ENCODE peak calls at places on chromosomes 13 and 19, in eight cellular contexts. One of them, this sample, is unnamed.

GRCh38 chr13:33144358-33144784 is 128.1 kb downstream of the KL start:
- DNase-seq in cerebellar cortex: no peak
- DNase-seq in naive thymus-derived CD8-positive, alpha-beta T cell: no peak
- DNase-seq in HFFc6: no peak
- DNase-seq in LoVo: no peak
- DNase-seq in activated naive CD4-positive, alpha-beta T cell treated with anti-CD3 and anti-CD28 coated beads, Interleukin-2, amount 10 ng/mL, durations not matched to agents 7 days and 5 days: no peak
- DNase-seq in BE2C: no peak
- DNase-seq in GM04504: no peak
- DNase-seq in this sample: no peak

GRCh38 chr19:10888421-10888866 is 17.1 kb downstream of the CARM1 start:
- DNase-seq in LoVo: no peak
- DNase-seq in HFFc6: no peak
- DNase-seq in BE2C: no peak
- DNase-seq in naive thymus-derived CD8-positive, alpha-beta T cell: no peak
- DNase-seq in cerebellar cortex: no peak
- DNase-seq in activated naive CD4-positive, alpha-beta T cell treated with anti-CD3 and anti-CD28 coated beads, Interleukin-2, amount 10 ng/mL, durations not matched to agents 7 days and 5 days: no peak
- DNase-seq in GM04504: no peak
- DNase-seq in this sample: no peak

GRCh38 chr13:37595162-37595561 is 3.4 kb downstream of the POSTN start:
- DNase-seq in naive thymus-derived CD8-positive, alpha-beta T cell: no peak
- DNase-seq in cerebellar cortex: no peak
- DNase-seq in activated naive CD4-positive, alpha-beta T cell treated with anti-CD3 and anti-CD28 coated beads, Interleukin-2, amount 10 ng/mL, durations not matched to agents 7 days and 5 days: no peak
- DNase-seq in GM04504: peak; percentile 22
- DNase-seq in LoVo: no peak
- DNase-seq in BE2C: no peak
- DNase-seq in HFFc6: peak; percentile 35
- DNase-seq in this sample: no peak

GRCh38 chr13:105918842-105919741 is 616.4 kb downstream of the EFNB2 start:
- DNase-seq in BE2C: peak; percentile 76
- DNase-seq in GM04504: no peak
- DNase-seq in activated naive CD4-positive, alpha-beta T cell treated with anti-CD3 and anti-CD28 coated beads, Interleukin-2, amount 10 ng/mL, durations not matched to agents 7 days and 5 days: no peak
- DNase-seq in cerebellar cortex: peak; percentile 79
- DNase-seq in HFFc6: peak; percentile 33
- DNase-seq in LoVo: peak; percentile 95
- DNase-seq in naive thymus-derived CD8-positive, alpha-beta T cell: no peak
- DNase-seq in this sample: peak; percentile 97

GRCh38 chr19:47446534-47447469 is 24.9 kb downstream of the SLC8A2 start:
- DNase-seq in HFFc6: no peak
- DNase-seq in GM04504: no peak
- DNase-seq in cerebellar cortex: peak; percentile 73
- DNase-seq in naive thymus-derived CD8-positive, alpha-beta T cell: no peak
- DNase-seq in BE2C: peak; percentile 93
- DNase-seq in LoVo: no peak
- DNase-seq in activated naive CD4-positive, alpha-beta T cell treated with anti-CD3 and anti-CD28 coated beads, Interleukin-2, amount 10 ng/mL, durations not matched to agents 7 days and 5 days: peak; percentile 57
- DNase-seq in this sample: peak; percentile 84

GRCh38 chr19:49954092-49954825 is 6.7 kb downstream of the SIGLEC11 start:
- DNase-seq in activated naive CD4-positive, alpha-beta T cell treated with anti-CD3 and anti-CD28 coated beads, Interleukin-2, amount 10 ng/mL, durations not matched to agents 7 days and 5 days: no peak
- DNase-seq in BE2C: no peak
- DNase-seq in cerebellar cortex: no peak
- DNase-seq in naive thymus-derived CD8-positive, alpha-beta T cell: no peak
- DNase-seq in GM04504: peak; percentile 9
- DNase-seq in LoVo: no peak
- DNase-seq in HFFc6: no peak
- DNase-seq in this sample: no peak

GRCh38 chr19:39360599-39360998 is 18.4 kb downstream of the SAMD4B start:
- DNase-seq in naive thymus-derived CD8-positive, alpha-beta T cell: no peak
- DNase-seq in HFFc6: no peak
- DNase-seq in GM04504: no peak
- DNase-seq in LoVo: no peak
- DNase-seq in activated naive CD4-positive, alpha-beta T cell treated with anti-CD3 and anti-CD28 coated beads, Interleukin-2, amount 10 ng/mL, durations not matched to agents 7 days and 5 days: no peak
- DNase-seq in cerebellar cortex: no peak
- DNase-seq in BE2C: no peak
- DNase-seq in this sample: no peak

GRCh38 chr13:78601124-78601885 is 2.0 kb downstream of the POU4F1 start:
- DNase-seq in naive thymus-derived CD8-positive, alpha-beta T cell: no peak
- DNase-seq in HFFc6: no peak
- DNase-seq in GM04504: no peak
- DNase-seq in LoVo: no peak
- DNase-seq in activated naive CD4-positive, alpha-beta T cell treated with anti-CD3 and anti-CD28 coated beads, Interleukin-2, amount 10 ng/mL, durations not matched to agents 7 days and 5 days: peak; percentile 44
- DNase-seq in BE2C: no peak
- DNase-seq in cerebellar cortex: no peak
- DNase-seq in this sample: no peak

GRCh38 chr19:53849237-53849676 is 18.4 kb upstream of the MYADM start:
- DNase-seq in cerebellar cortex: no peak
- DNase-seq in naive thymus-derived CD8-positive, alpha-beta T cell: no peak
- DNase-seq in HFFc6: peak; percentile 81
- DNase-seq in activated naive CD4-positive, alpha-beta T cell treated with anti-CD3 and anti-CD28 coated beads, Interleukin-2, amount 10 ng/mL, durations not matched to agents 7 days and 5 days: no peak
- DNase-seq in GM04504: peak; percentile 72
- DNase-seq in BE2C: no peak
- DNase-seq in LoVo: no peak
- DNase-seq in this sample: no peak

GRCh38 chr13:87953381-87953780 is 282.2 kb downstream of the SLITRK5 start:
- DNase-seq in cerebellar cortex: no peak
- DNase-seq in GM04504: no peak
- DNase-seq in activated naive CD4-positive, alpha-beta T cell treated with anti-CD3 and anti-CD28 coated beads, Interleukin-2, amount 10 ng/mL, durations not matched to agents 7 days and 5 days: no peak
- DNase-seq in HFFc6: no peak
- DNase-seq in BE2C: no peak
- DNase-seq in naive thymus-derived CD8-positive, alpha-beta T cell: no peak
- DNase-seq in LoVo: no peak
- DNase-seq in this sample: no peak

GRCh38 chr13:113728571-113729054 is 30.4 kb upstream of the TMEM255B start:
- DNase-seq in BE2C: peak; percentile 10
- DNase-seq in HFFc6: no peak
- DNase-seq in cerebellar cortex: no peak
- DNase-seq in LoVo: no peak
- DNase-seq in activated naive CD4-positive, alpha-beta T cell treated with anti-CD3 and anti-CD28 coated beads, Interleukin-2, amount 10 ng/mL, durations not matched to agents 7 days and 5 days: no peak
- DNase-seq in naive thymus-derived CD8-positive, alpha-beta T cell: no peak
- DNase-seq in GM04504: no peak
- DNase-seq in this sample: no peak

GRCh38 chr19:19662344-19662743 is 1.1 kb downstream of the ATP13A1 start:
- DNase-seq in HFFc6: no peak
- DNase-seq in GM04504: no peak
- DNase-seq in cerebellar cortex: no peak
- DNase-seq in BE2C: no peak
- DNase-seq in LoVo: no peak
- DNase-seq in naive thymus-derived CD8-positive, alpha-beta T cell: peak; percentile 53
- DNase-seq in activated naive CD4-positive, alpha-beta T cell treated with anti-CD3 and anti-CD28 coated beads, Interleukin-2, amount 10 ng/mL, durations not matched to agents 7 days and 5 days: no peak
- DNase-seq in this sample: no peak

GRCh38 chr13:68667863-68668262 is 1437.7 kb upstream of the PCDH9 start:
- DNase-seq in activated naive CD4-positive, alpha-beta T cell treated with anti-CD3 and anti-CD28 coated beads, Interleukin-2, amount 10 ng/mL, durations not matched to agents 7 days and 5 days: no peak
- DNase-seq in BE2C: no peak
- DNase-seq in cerebellar cortex: no peak
- DNase-seq in HFFc6: no peak
- DNase-seq in naive thymus-derived CD8-positive, alpha-beta T cell: no peak
- DNase-seq in GM04504: no peak
- DNase-seq in LoVo: no peak
- DNase-seq in this sample: no peak

GRCh38 chr13:37144661-37145060 is 39.2 kb upstream of the CSNK1A1L start:
- DNase-seq in LoVo: no peak
- DNase-seq in activated naive CD4-positive, alpha-beta T cell treated with anti-CD3 and anti-CD28 coated beads, Interleukin-2, amount 10 ng/mL, durations not matched to agents 7 days and 5 days: no peak
- DNase-seq in naive thymus-derived CD8-positive, alpha-beta T cell: no peak
- DNase-seq in GM04504: no peak
- DNase-seq in HFFc6: peak; percentile 19
- DNase-seq in cerebellar cortex: no peak
- DNase-seq in BE2C: no peak
- DNase-seq in this sample: no peak

This sample was measured in HT-29.